ENCODE peak calls at places on chromosomes 3 and 15, in six cellular contexts. One of them, this sample, is unnamed.

GRCh38 chr3:45413172-45413765 is 24.9 kb downstream of the LARS2 start:
- DNase-seq in body of pancreas: no peak
- DNase-seq in endothelial cell of umbilical vein: peak; percentile 28
- DNase-seq in breast epithelium: no peak
- DNase-seq in uterus: no peak
- DNase-seq in stomach: no peak
- DNase-seq in this sample: no peak

GRCh38 chr3:172201990-172202318 is 162.6 kb downstream of the FNDC3B start:
- DNase-seq in stomach: no peak
- DNase-seq in endothelial cell of umbilical vein: peak; percentile 51
- DNase-seq in body of pancreas: no peak
- DNase-seq in uterus: no peak
- DNase-seq in breast epithelium: no peak
- DNase-seq in this sample: no peak

GRCh38 chr15:74913041-74913440 is 6.4 kb upstream of the FAM219B start:
- DNase-seq in endothelial cell of umbilical vein: no peak
- DNase-seq in body of pancreas: no peak
- DNase-seq in stomach: no peak
- DNase-seq in breast epithelium: no peak
- DNase-seq in uterus: no peak
- DNase-seq in this sample: no peak

GRCh38 chr3:195102609-195103467 is 168.1 kb downstream of the XXYLT1 start:
- DNase-seq in uterus: peak; percentile 47
- DNase-seq in body of pancreas: no peak
- DNase-seq in stomach: no peak
- DNase-seq in endothelial cell of umbilical vein: peak; percentile 98
- DNase-seq in breast epithelium: no peak
- DNase-seq in this sample: peak; percentile 56

GRCh38 chr3:191151653-191152052 is 47.4 kb upstream of the OSTN start:
- DNase-seq in breast epithelium: no peak
- DNase-seq in body of pancreas: no peak
- DNase-seq in stomach: no peak
- DNase-seq in uterus: no peak
- DNase-seq in endothelial cell of umbilical vein: no peak
- DNase-seq in this sample: no peak

GRCh38 chr15:88066758-88067157 is 189.8 kb downstream of the NTRK3 start:
- DNase-seq in uterus: no peak
- DNase-seq in endothelial cell of umbilical vein: no peak
- DNase-seq in breast epithelium: no peak
- DNase-seq in body of pancreas: no peak
- DNase-seq in stomach: no peak
- DNase-seq in this sample: no peak

GRCh38 chr15:78093242-78094020 is 1.1 kb downstream of the SH2D7 start:
- DNase-seq in stomach: no peak
- DNase-seq in endothelial cell of umbilical vein: no peak
- DNase-seq in breast epithelium: no peak
- DNase-seq in body of pancreas: no peak
- DNase-seq in uterus: peak; percentile 18
- DNase-seq in this sample: no peak

GRCh38 chr15:89647191-89647851 is 7.9 kb downstream of the KIF7 start:
- DNase-seq in breast epithelium: peak; percentile 56
- DNase-seq in endothelial cell of umbilical vein: peak; percentile 56
- DNase-seq in body of pancreas: peak; percentile 86
- DNase-seq in stomach: peak; percentile 86
- DNase-seq in uterus: peak; percentile 71
- DNase-seq in this sample: peak; percentile 90

GRCh38 chr3:146590521-146590920 is 14.6 kb downstream of the PLSCR5 start:
- DNase-seq in stomach: no peak
- DNase-seq in breast epithelium: no peak
- DNase-seq in endothelial cell of umbilical vein: peak; percentile 24
- DNase-seq in uterus: no peak
- DNase-seq in body of pancreas: no peak
- DNase-seq in this sample: no peak

GRCh38 chr15:64017082-64017588 is 29.1 kb downstream of the DAPK2 start:
- DNase-seq in body of pancreas: peak; percentile 42
- DNase-seq in endothelial cell of umbilical vein: no peak
- DNase-seq in breast epithelium: no peak
- DNase-seq in stomach: no peak
- DNase-seq in uterus: no peak
- DNase-seq in this sample: no peak

GRCh38 chr3:171306631-171307030 is 153.6 kb downstream of the TNIK start:
- DNase-seq in breast epithelium: peak; percentile 62
- DNase-seq in body of pancreas: peak; percentile 40
- DNase-seq in endothelial cell of umbilical vein: peak; percentile 90
- DNase-seq in stomach: peak; percentile 30
- DNase-seq in uterus: peak; percentile 80
- DNase-seq in this sample: no peak

GRCh38 chr15:85019815-85020590 is 38.3 kb downstream of the PDE8A start:
- DNase-seq in stomach: no peak
- DNase-seq in body of pancreas: no peak
- DNase-seq in endothelial cell of umbilical vein: no peak
- DNase-seq in breast epithelium: no peak
- DNase-seq in uterus: no peak
- DNase-seq in this sample: no peak

GRCh38 chr3:28050895-28051294 is 190.5 kb upstream of the CMC1 start:
- DNase-seq in stomach: no peak
- DNase-seq in breast epithelium: no peak
- DNase-seq in uterus: no peak
- DNase-seq in endothelial cell of umbilical vein: no peak
- DNase-seq in body of pancreas: no peak
- DNase-seq in this sample: no peak

GRCh38 chr3:119580148-119580760 is 962 bp downstream of the ADPRH start:
- DNase-seq in body of pancreas: no peak
- DNase-seq in endothelial cell of umbilical vein: no peak
- DNase-seq in breast epithelium: no peak
- DNase-seq in uterus: peak; percentile 29
- DNase-seq in stomach: no peak
- DNase-seq in this sample: peak; percentile 87

GRCh38 chr3:179898024-179898423 is 138.7 kb downstream of the PEX5L start:
- DNase-seq in breast epithelium: no peak
- DNase-seq in endothelial cell of umbilical vein: peak; percentile 62
- DNase-seq in body of pancreas: peak; percentile 40
- DNase-seq in uterus: no peak
- DNase-seq in stomach: no peak
- DNase-seq in this sample: no peak

GRCh38 chr3:126266850-126267168 is 86.4 kb upstream of the ALDH1L1 start:
- DNase-seq in stomach: no peak
- DNase-seq in breast epithelium: no peak
- DNase-seq in endothelial cell of umbilical vein: no peak
- DNase-seq in body of pancreas: no peak
- DNase-seq in uterus: no peak
- DNase-seq in this sample: no peak

GRCh38 chr3:156460206-156460609 is 94.7 kb downstream of the SSR3 start:
- DNase-seq in endothelial cell of umbilical vein: no peak
- DNase-seq in breast epithelium: no peak
- DNase-seq in stomach: no peak
- DNase-seq in body of pancreas: no peak
- DNase-seq in uterus: no peak
- DNase-seq in this sample: no peak

GRCh38 chr15:46442196-46442595 is 807.4 kb downstream of the SQOR start:
- DNase-seq in endothelial cell of umbilical vein: no peak
- DNase-seq in body of pancreas: no peak
- DNase-seq in uterus: no peak
- DNase-seq in breast epithelium: no peak
- DNase-seq in stomach: no peak
- DNase-seq in this sample: no peak

GRCh38 chr3:16338124-16338523 is 73.1 kb downstream of the OXNAD1 start:
- DNase-seq in breast epithelium: no peak
- DNase-seq in stomach: peak; percentile 30
- DNase-seq in uterus: no peak
- DNase-seq in endothelial cell of umbilical vein: no peak
- DNase-seq in body of pancreas: no peak
- DNase-seq in this sample: peak; percentile 90

GRCh38 chr15:63156086-63156707 is 1.1 kb downstream of the RPS27L start:
- DNase-seq in stomach: no peak
- DNase-seq in body of pancreas: no peak
- DNase-seq in endothelial cell of umbilical vein: peak; percentile 47
- DNase-seq in breast epithelium: no peak
- DNase-seq in uterus: no peak
- DNase-seq in this sample: no peak

GRCh38 chr3:171825222-171825828 is 15.0 kb upstream of the PLD1 start:
- DNase-seq in stomach: no peak
- DNase-seq in endothelial cell of umbilical vein: peak; percentile 56
- DNase-seq in uterus: no peak
- DNase-seq in breast epithelium: no peak
- DNase-seq in body of pancreas: no peak
- DNase-seq in this sample: no peak

GRCh38 chr3:61714225-61714624 is 152.9 kb downstream of the PTPRG start:
- DNase-seq in endothelial cell of umbilical vein: no peak
- DNase-seq in uterus: no peak
- DNase-seq in breast epithelium: no peak
- DNase-seq in body of pancreas: no peak
- DNase-seq in stomach: no peak
- DNase-seq in this sample: no peak

GRCh38 chr15:70050447-70050846 is 47.3 kb downstream of the TLE3 start:
- DNase-seq in body of pancreas: no peak
- DNase-seq in stomach: no peak
- DNase-seq in uterus: peak; percentile 6
- DNase-seq in breast epithelium: no peak
- DNase-seq in endothelial cell of umbilical vein: no peak
- DNase-seq in this sample: no peak

GRCh38 chr3:129445472-129445871 is 5.4 kb downstream of the IFT122 start:
- DNase-seq in uterus: no peak
- DNase-seq in breast epithelium: no peak
- DNase-seq in endothelial cell of umbilical vein: peak; percentile 23
- DNase-seq in body of pancreas: peak; percentile 33
- DNase-seq in stomach: no peak
- DNase-seq in this sample: no peak

GRCh38 chr15:85477730-85478129 is 97.3 kb downstream of the AKAP13 start:
- DNase-seq in uterus: no peak
- DNase-seq in endothelial cell of umbilical vein: peak; percentile 55
- DNase-seq in breast epithelium: no peak
- DNase-seq in body of pancreas: no peak
- DNase-seq in stomach: no peak
- DNase-seq in this sample: no peak

GRCh38 chr3:151107177-151107576 is 21.7 kb downstream of the MED12L start:
- DNase-seq in breast epithelium: no peak
- DNase-seq in stomach: no peak
- DNase-seq in endothelial cell of umbilical vein: no peak
- DNase-seq in uterus: no peak
- DNase-seq in body of pancreas: no peak
- DNase-seq in this sample: no peak

GRCh38 chr3:188956839-188957489 is 214.8 kb upstream of the TPRG1 start:
- DNase-seq in endothelial cell of umbilical vein: peak; percentile 61
- DNase-seq in uterus: no peak
- DNase-seq in stomach: no peak
- DNase-seq in body of pancreas: peak; percentile 31
- DNase-seq in breast epithelium: no peak
- DNase-seq in this sample: no peak

GRCh38 chr3:174439621-174440349 is 419.3 kb upstream of the NAALADL2 start:
- DNase-seq in breast epithelium: peak; percentile 27
- DNase-seq in stomach: peak; percentile 26
- DNase-seq in body of pancreas: peak; percentile 13
- DNase-seq in uterus: peak; percentile 27
- DNase-seq in endothelial cell of umbilical vein: peak; percentile 84
- DNase-seq in this sample: no peak

GRCh38 chr3:87564438-87564837 is 288.1 kb upstream of the POU1F1 start:
- DNase-seq in stomach: no peak
- DNase-seq in endothelial cell of umbilical vein: no peak
- DNase-seq in uterus: no peak
- DNase-seq in body of pancreas: no peak
- DNase-seq in breast epithelium: no peak
- DNase-seq in this sample: no peak

GRCh38 chr3:193509103-193509965 is 45.4 kb downstream of the ATP13A4 start:
- DNase-seq in endothelial cell of umbilical vein: no peak
- DNase-seq in uterus: no peak
- DNase-seq in breast epithelium: no peak
- DNase-seq in stomach: peak; percentile 67
- DNase-seq in body of pancreas: no peak
- DNase-seq in this sample: no peak

GRCh38 chr3:52696830-52697621 is 8.6 kb downstream of the GLT8D1 start:
- DNase-seq in endothelial cell of umbilical vein: no peak
- DNase-seq in breast epithelium: no peak
- DNase-seq in body of pancreas: no peak
- DNase-seq in uterus: no peak
- DNase-seq in stomach: no peak
- DNase-seq in this sample: no peak
- TF ChIP-seq POLR2A in endothelial cell of umbilical vein: no peak
- TF ChIP-seq POLR2A in breast epithelium: no peak
- TF ChIP-seq POLR2A in body of pancreas: no peak
- TF ChIP-seq POLR2A in uterus: no peak
- TF ChIP-seq POLR2A in stomach: no peak
- TF ChIP-seq POLR2A in this sample: no peak

GRCh38 chr3:143750856-143751255 is 97.4 kb downstream of the SLC9A9 start:
- DNase-seq in body of pancreas: no peak
- DNase-seq in stomach: no peak
- DNase-seq in breast epithelium: no peak
- DNase-seq in uterus: no peak
- DNase-seq in endothelial cell of umbilical vein: no peak
- DNase-seq in this sample: no peak
- H3K4me1 ChIP-seq in body of pancreas: no peaks in the 10 kb centered on the region
- H3K4me1 ChIP-seq in stomach: no peaks in the 10 kb centered on the region
- H3K4me1 ChIP-seq in breast epithelium: no peaks in the 10 kb centered on the region
- H3K4me1 ChIP-seq in uterus: no peaks in the 10 kb centered on the region
- H3K4me1 ChIP-seq in endothelial cell of umbilical vein: no peaks in the 10 kb centered on the region
- H3K4me1 ChIP-seq in this sample: no peaks in the 10 kb centered on the region

GRCh38 chr15:38053244-38053643 is 118.8 kb downstream of the TMCO5A start:
- DNase-seq in stomach: no peak
- DNase-seq in body of pancreas: no peak
- DNase-seq in uterus: no peak
- DNase-seq in breast epithelium: no peak
- DNase-seq in endothelial cell of umbilical vein: no peak
- DNase-seq in this sample: no peak
- H3K27ac ChIP-seq in stomach: no peak overlapping the region
- H3K27ac ChIP-seq in body of pancreas: no peak overlapping the region
- H3K27ac ChIP-seq in uterus: no peak overlapping the region
- H3K27ac ChIP-seq in breast epithelium: no peak overlapping the region
- H3K27ac ChIP-seq in endothelial cell of umbilical vein: no peak overlapping the region
- H3K27ac ChIP-seq in this sample: no peak overlapping the region

DNA sequence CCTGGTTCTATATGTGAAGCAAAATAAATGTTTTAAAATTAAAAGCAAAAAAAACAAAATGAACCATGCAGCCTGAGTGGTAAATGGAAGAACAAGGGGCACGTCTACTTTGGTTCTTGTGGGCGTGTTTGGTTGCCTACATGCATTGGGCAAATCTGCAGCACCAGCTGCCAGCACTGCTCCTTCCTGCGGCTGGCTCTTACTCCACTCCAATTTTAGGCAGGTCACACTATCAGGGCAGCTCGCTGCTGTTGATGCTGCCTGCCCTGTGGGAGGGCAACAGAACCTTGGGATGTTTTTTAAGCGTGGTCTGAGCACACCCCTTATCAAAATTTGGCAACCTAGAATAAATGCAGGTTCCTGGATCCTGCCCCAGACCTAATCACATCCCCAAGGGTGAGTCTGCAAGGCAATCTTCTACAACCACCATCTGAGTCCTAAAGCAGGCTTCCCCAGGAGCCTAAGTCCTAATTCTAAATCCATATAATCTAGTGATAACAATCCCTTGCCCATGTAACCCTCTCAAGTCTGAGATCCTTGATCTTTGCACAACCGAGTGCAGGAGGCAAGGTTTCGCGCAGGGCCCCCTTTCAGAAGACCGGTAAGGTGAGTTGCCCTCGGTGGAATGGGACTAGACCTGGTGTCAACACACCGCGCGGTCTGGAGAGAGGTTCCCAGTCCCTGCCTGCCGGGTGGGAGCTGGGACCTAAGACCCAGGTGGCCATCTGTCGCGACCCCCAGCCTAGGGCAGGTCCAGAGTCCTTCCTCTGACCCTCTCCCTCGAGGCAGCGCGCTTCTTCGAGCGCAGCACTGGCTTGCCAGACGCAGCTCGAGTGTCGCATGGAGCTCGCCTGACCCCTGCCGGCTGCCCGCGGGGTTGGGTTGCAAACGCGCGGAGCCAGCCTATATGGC is 15.9 kb downstream of the IVD start:
- DNase-seq in stomach: peak; percentile 82
- DNase-seq in uterus: peak; percentile 75
- DNase-seq in body of pancreas: peak; percentile 78
- DNase-seq in breast epithelium: no peak
- DNase-seq in endothelial cell of umbilical vein: peak; percentile 61
- DNase-seq in this sample: peak; percentile 96
- TF ChIP-seq POLR2A in stomach: no peak
- TF ChIP-seq POLR2A in uterus: peak; percentile 22
- TF ChIP-seq POLR2A in body of pancreas: peak; percentile 12
- TF ChIP-seq POLR2A in breast epithelium: no peak
- TF ChIP-seq POLR2A in endothelial cell of umbilical vein: peak; percentile 34
- TF ChIP-seq POLR2A in this sample: no peak